ENCODE peak calls at places on chromosomes 13 and 19, in eight cellular contexts. P is mucosa of descending colon, B is IMR-90, A is heart right ventricle, S is right cardiac atrium, M is heart left ventricle, H is right lobe of liver, Q is kidney. U is an unnamed sample.

GRCh38 chr13:66844933-66845332 is 385.2 kb downstream of the PCDH9 start:
- DNase-seq in P (no peak), B (no peak), A (no peak), S (peak; percentile 25), M (no peak), H (no peak), Q (no peak), U (no peak)

GRCh38 chr19:50791594-50792245 is 1.5 kb downstream of the ACP4 start:
- DNase-seq in P (no peak), B (no peak), A (no peak), S (no peak), M (no peak), H (no peak), Q (no peak), U (no peak)

GRCh38 chr13:67841071-67841470 is 610.9 kb upstream of the PCDH9 start:
- DNase-seq in P (peak; percentile 4), B (no peak), A (no peak), S (no peak), M (no peak), H (no peak), Q (no peak), U (no peak)

GRCh38 chr19:2084993-2085720 is 11.0 kb downstream of the MOB3A start:
- DNase-seq in P (peak; percentile 82), B (no peak), A (peak; percentile 64), S (peak; percentile 85), M (peak; percentile 69), H (peak; percentile 73), Q (peak; percentile 88), U (peak; percentile 91)

GRCh38 chr19:45115809-45116615 is 23.0 kb downstream of the PPP1R37 start:
- DNase-seq in P (no peak), B (no peak), A (no peak), S (no peak), M (no peak), H (no peak), Q (no peak), U (no peak)

GRCh38 chr13:49908637-49909036 is 27.5 kb downstream of the SPRYD7 start:
- DNase-seq in P (peak; percentile 6), B (no peak), A (no peak), S (no peak), M (no peak), H (no peak), Q (no peak), U (no peak)

GRCh38 chr13:48072304-48072703 is 22.6 kb downstream of the MED4 start:
- DNase-seq in P (no peak), B (no peak), A (no peak), S (no peak), M (no peak), H (no peak), Q (no peak), U (no peak)

GRCh38 chr19:3586124-3586626 is 897 bp downstream of the GIPC3 start:
- DNase-seq in P (no peak), B (no peak), A (no peak), S (peak; percentile 70), M (no peak), H (no peak), Q (no peak), U (no peak)

GRCh38 chr19:17302391-17303166 is 646 bp downstream of the ABHD8 start:
- DNase-seq in P (no peak), B (no peak), A (no peak), S (peak; percentile 80), M (no peak), H (no peak), Q (peak; percentile 86), U (peak; percentile 66)

GRCh38 chr13:40271931-40272775 is 394.3 kb downstream of the FOXO1 start:
- DNase-seq in P (peak; percentile 25), B (peak; percentile 22), A (peak; percentile 45), S (peak; percentile 81), M (peak; percentile 87), H (no peak), Q (peak; percentile 77), U (peak; percentile 53)

GRCh38 chr19:49887653-49888477 is 8.8 kb downstream of the IL4I1 start:
- DNase-seq in P (no peak), B (no peak), A (peak; percentile 4), S (peak; percentile 62), M (no peak), H (no peak), Q (no peak), U (no peak)

GRCh38 chr19:58556633-58557252 is 1.7 kb downstream of the UBE2M start:
- DNase-seq in P (peak; percentile 7), B (no peak), A (no peak), S (no peak), M (peak; percentile 24), H (no peak), Q (peak; percentile 37), U (no peak)

GRCh38 chr13:54232700-54233099 is 1204.1 kb downstream of the OLFM4 start:
- DNase-seq in P (no peak), B (no peak), A (no peak), S (no peak), M (no peak), H (no peak), Q (no peak), U (no peak)

GRCh38 chr19:6084821-6085220 is 25.5 kb downstream of the RFX2 start:
- DNase-seq in P (no peak), B (no peak), A (no peak), S (no peak), M (no peak), H (no peak), Q (no peak), U (no peak)

GRCh38 chr13:45784755-45785675 is 66.5 kb downstream of the SIAH3 start:
- DNase-seq in P (no peak), B (no peak), A (no peak), S (no peak), M (no peak), H (no peak), Q (no peak), U (no peak)

GRCh38 chr19:18046066-18046718 is 38.2 kb downstream of the ARRDC2 start:
- DNase-seq in P (no peak), B (peak; percentile 82), A (no peak), S (no peak), M (no peak), H (peak; percentile 79), Q (peak; percentile 84), U (no peak)

GRCh38 chr19:17339088-17339741 is 1.9 kb downstream of the GTPBP3 start:
- DNase-seq in P (peak; percentile 66), B (no peak), A (no peak), S (peak; percentile 67), M (no peak), H (no peak), Q (no peak), U (no peak)

GRCh38 chr13:41127746-41128145 is 4.9 kb downstream of the KBTBD6 start:
- DNase-seq in P (no peak), B (no peak), A (no peak), S (no peak), M (no peak), H (no peak), Q (no peak), U (no peak)

GRCh38 chr13:101579291-101579802 is 126.9 kb downstream of the ITGBL1 start:
- DNase-seq in P (peak; percentile 28), B (peak; percentile 60), A (no peak), S (no peak), M (no peak), H (no peak), Q (no peak), U (no peak)

GRCh38 chr19:41430907-41431306 is 3.7 kb upstream of the B3GNT8 start:
- DNase-seq in P (no peak), B (no peak), A (no peak), S (peak; percentile 12), M (no peak), H (no peak), Q (no peak), U (no peak)

GRCh38 chr19:41427647-41428480 is 690 bp upstream of the B3GNT8 start:
- DNase-seq in P (peak; percentile 55), B (no peak), A (no peak), S (peak; percentile 77), M (peak; percentile 72), H (no peak), Q (peak; percentile 85), U (peak; percentile 71)

GRCh38 chr19:41426952-41427646 is at the start of gene B3GNT8:
- DNase-seq in P (peak; percentile 92), B (peak; percentile 34), A (peak; percentile 89), S (peak; percentile 95), M (peak; percentile 93), H (peak; percentile 77), Q (peak; percentile 95), U (peak; percentile 92)

GRCh38 chr19:41426116-41426841 is 895 bp downstream of the B3GNT8 start:
- DNase-seq in P (no peak), B (no peak), A (no peak), S (peak; percentile 71), M (peak; percentile 51), H (no peak), Q (peak; percentile 81), U (peak; percentile 57)

DNA sequence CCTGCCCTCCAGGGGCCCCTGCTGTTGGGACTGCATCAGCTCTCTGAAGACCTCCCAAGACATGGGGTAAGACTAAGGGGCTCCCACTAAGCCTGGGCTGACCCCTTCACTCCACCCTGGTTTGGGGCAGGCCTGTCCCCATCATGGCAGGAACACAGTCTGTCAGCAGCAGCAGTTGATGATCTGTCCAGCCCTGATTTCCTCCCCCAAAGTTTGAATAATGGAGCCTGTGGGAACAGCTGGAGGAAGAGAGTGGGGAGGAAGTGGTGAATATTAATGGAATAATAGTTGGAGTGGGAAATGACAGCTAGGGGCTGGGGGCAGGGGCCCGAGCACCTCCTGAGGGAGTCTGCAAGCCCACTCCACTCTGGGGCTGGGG is 1.3 kb upstream of the B3GNT8 start:
- DNase-seq in P (no peak), B (no peak), A (no peak), S (peak; percentile 27), M (no peak), H (no peak), Q (no peak), U (no peak)
- H3K4me1 ChIP-seq in P (peaks cover 12% of the 10 kb centered on the region), B (peaks cover 10% of the 10 kb centered on the region), A (peaks cover 68% of the 10 kb centered on the region), S (peaks cover 6% of the 10 kb centered on the region), M (peaks cover 75% of the 10 kb centered on the region), H (no peaks in the 10 kb centered on the region), Q (peaks cover 9% of the 10 kb centered on the region), U (peaks cover 49% of the 10 kb centered on the region)

DNA sequence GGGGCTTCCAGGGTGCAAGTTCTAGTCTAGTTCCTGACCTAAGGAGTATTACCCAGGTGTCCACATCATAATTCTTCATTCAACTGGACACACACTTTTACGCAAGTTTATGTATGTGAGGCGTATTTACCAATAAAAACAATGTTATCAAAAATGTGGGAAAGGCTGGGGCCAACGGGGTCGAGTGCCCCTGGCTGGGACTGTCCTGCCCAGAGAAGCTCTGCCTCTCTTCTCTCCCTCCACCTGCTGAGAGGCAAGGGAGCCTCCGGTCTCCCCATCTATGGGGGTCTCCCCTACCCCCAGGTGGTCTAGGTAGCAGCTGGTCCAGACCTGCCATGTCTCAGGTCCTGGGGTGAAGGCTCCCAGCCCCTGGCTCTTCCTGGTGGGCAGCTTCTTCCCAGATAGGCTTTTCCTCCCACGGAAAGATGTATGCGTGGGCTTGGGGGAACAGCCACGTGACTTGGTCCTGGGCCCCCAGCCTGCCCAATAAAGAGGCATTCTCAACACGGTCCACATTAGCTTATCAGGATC is 132.4 kb downstream of the USP12 start:
- DNase-seq in P (no peak), B (no peak), A (no peak), S (no peak), M (no peak), H (no peak), Q (no peak), U (no peak)
- H3K4me1 ChIP-seq in P (no peaks in the 10 kb centered on the region), B (peaks cover 25% of the 10 kb centered on the region), A (peaks cover 30% of the 10 kb centered on the region), S (peaks cover 9% of the 10 kb centered on the region), M (peaks cover 13% of the 10 kb centered on the region), H (no peaks in the 10 kb centered on the region), Q (no peaks in the 10 kb centered on the region), U (peaks cover 7% of the 10 kb centered on the region)

GRCh38 chr13:29569253-29570057 is 26.0 kb downstream of the SLC7A1 start:
- DNase-seq in P (peak; percentile 66), B (no peak), A (no peak), S (no peak), M (no peak), H (peak; percentile 46), Q (no peak), U (no peak)
- H3K4me1 ChIP-seq in P (peaks cover 15% of the 10 kb centered on the region), B (peaks cover 8% of the 10 kb centered on the region), A (peaks cover 30% of the 10 kb centered on the region), S (peaks cover 3% of the 10 kb centered on the region), M (peaks cover 15% of the 10 kb centered on the region), H (no peaks in the 10 kb centered on the region), Q (no peaks in the 10 kb centered on the region), U (peaks cover 3% of the 10 kb centered on the region)

GRCh38 chr19:33054623-33055022 is 10.1 kb downstream of the RHPN2 start:
- DNase-seq in P (peak; percentile 97), B (no peak), A (no peak), S (no peak), M (no peak), H (peak; percentile 90), Q (peak; percentile 93), U (peak; percentile 48)
- H3K4me1 ChIP-seq in P (peaks cover 39% of the 10 kb centered on the region), B (peaks cover 5% of the 10 kb centered on the region), A (no peaks in the 10 kb centered on the region), S (no peaks in the 10 kb centered on the region), M (no peaks in the 10 kb centered on the region), H (no peaks in the 10 kb centered on the region), Q (no peaks in the 10 kb centered on the region), U (peaks cover 5% of the 10 kb centered on the region)